ENCODE peak calls at places on chromosomes 6 and 20, in five cellular contexts. D, H, X, G and S are unnamed samples.

GRCh38 chr20:50308513-50309279 is 118.1 kb downstream of the CEBPB start:
- DNase-seq in H (peak), G (peak), D (no peak), X (peak), S (peak)

GRCh38 chr6:39835856-39836442 is 43.8 kb downstream of the DAAM2 start:
- DNase-seq in X (no peak), H (no peak), D (no peak), G (no peak), S (peak)

GRCh38 chr20:1390552-1391403 is 2.1 kb downstream of the FKBP1A start:
- DNase-seq in H (no peak), D (no peak), X (no peak), G (no peak), S (no peak)

GRCh38 chr20:21557246-21557982 is 43.5 kb upstream of the NKX2-2 start:
- DNase-seq in X (no peak), D (no peak), H (no peak), G (no peak), S (no peak)

GRCh38 chr6:144953552-144954240 is 668.6 kb downstream of the UTRN start:
- DNase-seq in G (peak), H (no peak), D (no peak), X (no peak), S (peak)

GRCh38 chr6:100203391-100203790 is 209.4 kb upstream of the MCHR2 start:
- DNase-seq in H (no peak), X (peak), G (peak), D (no peak), S (peak)

GRCh38 chr6:151565940-151566339 is 72.1 kb downstream of the CCDC170 start:
- DNase-seq in D (no peak), H (no peak), X (no peak), G (no peak), S (no peak)

GRCh38 chr6:107670792-107671199 is 153.3 kb downstream of the SCML4 start:
- DNase-seq in G (no peak), X (peak), D (peak), H (peak), S (no peak)

GRCh38 chr6:12802440-12802839 is 85.9 kb downstream of the PHACTR1 start:
- DNase-seq in D (no peak), G (no peak), X (no peak), H (no peak), S (no peak)

GRCh38 chr6:33589723-33590530 is 9.9 kb upstream of the BAK1 start:
- DNase-seq in H (peak), G (peak), X (peak), D (peak), S (peak)

GRCh38 chr20:18091624-18092023 is 33.9 kb upstream of the OVOL2 start:
- DNase-seq in D (no peak), X (no peak), H (no peak), G (peak), S (no peak)

GRCh38 chr6:48957781-48958180 is 505.3 kb downstream of the MMUT start:
- DNase-seq in D (no peak), X (no peak), G (no peak), H (no peak), S (peak)

GRCh38 chr20:16541226-16541625 is 32.0 kb downstream of the KIF16B start:
- DNase-seq in D (no peak), X (no peak), H (no peak), G (no peak), S (no peak)

GRCh38 chr20:63355781-63356295 is 5.3 kb downstream of the CHRNA4 start:
- DNase-seq in X (no peak), D (no peak), G (no peak), H (no peak), S (no peak)

GRCh38 chr6:108608453-108609275 is 47.9 kb downstream of the FOXO3 start:
- DNase-seq in G (no peak), H (peak), D (no peak), X (peak), S (no peak)

GRCh38 chr6:157184202-157185015 is 138.9 kb downstream of the TMEM242 start:
- DNase-seq in D (peak), G (peak), H (peak), X (peak), S (peak)

GRCh38 chr6:112330071-112330876 is 16.9 kb upstream of the RFPL4B start:
- DNase-seq in D (no peak), G (peak), H (no peak), X (peak), S (peak)

GRCh38 chr20:56433880-56434255 is 21.8 kb downstream of the CASS4 start:
- DNase-seq in G (no peak), H (no peak), X (peak), D (no peak), S (peak)

GRCh38 chr20:62732766-62733165 is 24.1 kb downstream of the NTSR1 start:
- DNase-seq in X (no peak), G (no peak), H (no peak), D (no peak), S (no peak)

GRCh38 chr6:114187563-114187962 is 155.3 kb downstream of the HS3ST5 start:
- DNase-seq in X (no peak), D (no peak), G (no peak), H (no peak), S (no peak)

GRCh38 chr6:154768280-154768679 is 35.1 kb downstream of the SCAF8 start:
- DNase-seq in D (no peak), X (no peak), G (no peak), H (no peak), S (no peak)

GRCh38 chr6:109059591-109060021 is 35.0 kb downstream of the SESN1 start:
- DNase-seq in G (peak), X (no peak), D (no peak), H (no peak), S (peak)

GRCh38 chr6:155126727-155127439 is 131.8 kb downstream of the TIAM2 start:
- DNase-seq in H (no peak), D (no peak), G (peak), X (peak), S (peak)

GRCh38 chr6:37160922-37161778 is 8.8 kb upstream of the PIM1 start:
- DNase-seq in H (no peak), D (no peak), X (peak), G (no peak), S (peak)

GRCh38 chr6:31702421-31702818 is 704 bp downstream of the ABHD16A start:
- DNase-seq in D (no peak), G (no peak), H (no peak), X (no peak), S (no peak)

GRCh38 chr6:52371656-52372151 is 9.8 kb downstream of the PAQR8 start:
- DNase-seq in X (peak), G (no peak), D (no peak), H (no peak), S (no peak)

GRCh38 chr20:48034754-48035153 is 249.5 kb upstream of the SULF2 start:
- DNase-seq in D (no peak), G (no peak), H (no peak), X (no peak), S (no peak)

GRCh38 chr20:57167971-57168693 is 98.3 kb downstream of the BMP7 start:
- DNase-seq in H (peak), G (no peak), X (peak), D (no peak), S (no peak)

GRCh38 chr6:129280719-129281118 is 397.8 kb downstream of the LAMA2 start:
- DNase-seq in H (no peak), X (no peak), D (peak), G (no peak), S (no peak)

GRCh38 chr20:41643504-41643938 is 25.3 kb upstream of the CHD6 start:
- DNase-seq in G (peak), X (no peak), D (no peak), H (peak), S (peak)

GRCh38 chr6:156778615-156779205 is 1.5 kb downstream of the ARID1B start:
- DNase-seq in D (peak), G (no peak), X (peak), H (peak), S (peak)

GRCh38 chr20:25310921-25311728 is 63.2 kb downstream of the PYGB start:
- DNase-seq in D (no peak), G (no peak), H (no peak), X (peak), S (peak)

GRCh38 chr6:142819603-142820335 is 125.2 kb downstream of the HIVEP2 start:
- DNase-seq in H (no peak), D (peak), G (peak), X (peak), S (no peak)

GRCh38 chr20:3889489-3890409 is 562 bp downstream of the PANK2 start:
- DNase-seq in X (no peak), H (no peak), G (peak), D (peak), S (peak)
- TF ChIP-seq CTCF in X (no peak), H (no peak), G (no peak), D (no peak), S (no peak)

DNA sequence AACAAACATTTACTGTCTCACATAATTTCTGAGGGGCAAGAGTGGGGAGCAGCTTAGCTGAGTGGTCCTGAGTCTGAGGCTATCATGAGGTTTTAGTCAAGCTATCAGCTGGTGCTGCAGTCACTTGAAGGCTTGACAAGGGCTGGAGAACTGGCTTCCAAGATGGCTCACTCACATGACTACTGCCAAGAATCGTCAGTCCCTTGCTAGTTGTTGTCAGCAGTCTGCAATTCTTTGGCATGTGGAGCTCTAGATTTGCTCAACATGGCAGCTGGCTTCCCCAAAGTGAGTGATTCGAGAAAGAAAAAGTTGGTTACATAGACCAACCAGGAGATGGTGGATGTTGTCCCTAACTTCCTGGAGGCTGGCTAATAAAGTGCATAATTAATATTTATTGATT is 2.8 kb upstream of the LRRC1 start:
- DNase-seq in H (no peak), X (no peak), G (no peak), D (no peak), S (no peak)
- H3K4me3 ChIP-seq in H (no peak), X (no peak), G (no peak), D (no peak), S (no peak)

GRCh38 chr6:137471497-137471896 is 22.7 kb downstream of the OLIG3 start:
- DNase-seq in H (no peak), X (no peak), G (no peak), D (no peak), S (no peak)
- TF ChIP-seq CTCF in H (no peak), X (no peak), G (no peak), D (no peak), S (no peak)

DNA sequence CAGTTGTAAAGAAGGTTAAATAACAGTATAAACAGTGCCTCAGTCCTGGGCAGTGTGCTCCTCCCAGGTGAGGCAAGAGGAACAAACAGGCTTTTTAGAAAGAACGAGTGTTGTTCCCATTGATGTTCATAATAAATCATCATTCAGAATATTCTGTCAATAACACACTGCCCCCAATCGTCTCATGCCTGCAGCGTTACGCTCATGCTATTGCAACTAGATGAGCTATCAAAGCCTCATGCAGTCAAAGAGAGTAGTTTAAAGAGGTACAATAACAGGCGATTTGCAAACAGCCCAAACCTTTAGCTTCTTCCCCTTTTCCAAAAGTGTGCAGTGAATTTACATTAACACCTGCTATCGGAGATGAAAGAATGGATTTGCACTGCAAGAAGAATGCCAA is 1164.6 kb upstream of the MAP3K7 start:
- DNase-seq in X (no peak), D (no peak), G (peak), H (no peak), S (no peak)
- H3K4me3 ChIP-seq in X (no peak), D (no peak), G (no peak), H (no peak), S (no peak)

GRCh38 chr20:9412309-9412708 is 102.1 kb upstream of the LAMP5 start:
- DNase-seq in D (no peak), X (no peak), H (no peak), G (no peak), S (no peak)
- TF ChIP-seq CTCF in D (no peak), X (no peak), H (no peak), G (no peak), S (no peak)

GRCh38 chr6:73134588-73134987 is 90.7 kb downstream of the KHDC1L start:
- DNase-seq in D (peak), X (peak), H (peak), G (peak), S (no peak)

GRCh38 chr6:73131706-73132105 is 93.6 kb downstream of the KHDC1L start:
- DNase-seq in X (peak), H (no peak), D (no peak), G (peak), S (peak)

GRCh38 chr6:73129653-73130443 is 95.4 kb downstream of the KHDC1L start:
- DNase-seq in X (peak), H (peak), D (peak), G (peak), S (peak)
- H3K4me3 ChIP-seq in X (no peak), H (no peak), D (no peak), G (no peak), S (no peak)

GRCh38 chr6:124799638-124800037 is 162.6 kb upstream of the RNF217 start:
- DNase-seq in H (no peak), X (no peak), G (no peak), D (no peak), S (no peak)

GRCh38 chr6:124793406-124793805 is 168.8 kb upstream of the RNF217 start:
- DNase-seq in D (no peak), X (no peak), H (no peak), G (no peak), S (no peak)

GRCh38 chr6:124798942-124799496 is 163.2 kb upstream of the RNF217 start:
- DNase-seq in H (no peak), D (no peak), X (peak), G (no peak), S (no peak)

GRCh38 chr6:124792386-124792785 is 169.9 kb upstream of the RNF217 start:
- DNase-seq in G (peak), D (no peak), X (no peak), H (no peak), S (no peak)

GRCh38 chr6:124795879-124796838 is 166.1 kb upstream of the RNF217 start:
- DNase-seq in D (no peak), H (peak), G (peak), X (peak), S (peak)
- TF ChIP-seq CTCF in D (peak), H (peak), G (peak), X (peak), S (no peak)

GRCh38 chr20:4832469-4832868 is 110.8 kb downstream of the PRND start:
- DNase-seq in X (no peak), G (no peak), H (no peak), D (no peak), S (no peak)

GRCh38 chr20:4830212-4830607 is 108.5 kb downstream of the PRND start:
- DNase-seq in D (no peak), H (no peak), X (no peak), G (no peak), S (no peak)

GRCh38 chr20:4829494-4830211 is 107.9 kb downstream of the PRND start:
- DNase-seq in X (no peak), G (no peak), D (no peak), H (no peak), S (no peak)

GRCh38 chr20:4830696-4831095 is 109.0 kb downstream of the PRND start:
- DNase-seq in G (no peak), D (no peak), H (no peak), X (no peak), S (no peak)

GRCh38 chr20:4828830-4829493 is 107.3 kb downstream of the PRND start:
- DNase-seq in G (no peak), D (no peak), H (no peak), X (no peak), S (no peak)
- H3K4me3 ChIP-seq in G (no peak), D (no peak), H (no peak), X (no peak), S (no peak)

DNA sequence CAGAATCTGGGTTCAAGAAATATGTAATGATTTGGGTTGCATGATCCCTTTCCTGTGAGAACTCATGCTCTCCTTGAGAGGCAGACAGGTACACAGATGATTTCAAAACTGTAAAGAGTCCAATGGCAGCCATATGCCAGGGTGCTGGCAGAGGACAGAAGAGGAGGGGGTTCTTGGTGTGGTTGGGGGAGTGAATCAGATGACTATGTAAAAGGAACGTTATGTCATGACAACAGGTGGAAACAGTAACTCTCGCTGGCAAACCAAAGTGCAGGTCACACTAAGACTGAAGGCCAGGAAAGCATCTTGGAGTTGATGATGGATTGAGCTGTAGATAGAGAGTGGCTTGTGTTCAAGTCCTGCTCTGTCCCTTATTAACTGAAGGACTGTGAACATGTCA is 20.3 kb downstream of the OR2A4 start:
- DNase-seq in D (no peak), G (no peak), X (no peak), H (no peak), S (no peak)
- TF ChIP-seq CTCF in D (no peak), G (no peak), X (no peak), H (no peak), S (no peak)

GRCh38 chr6:17418281-17419188 is 25.1 kb downstream of the CAP2 start:
- DNase-seq in H (peak), D (no peak), G (peak), X (no peak), S (peak)
- H3K4me3 ChIP-seq in H (no peak), D (no peak), G (no peak), X (no peak), S (peak)